ENCODE peak calls at places on chromosomes 1 and 21, in four cellular contexts. S, A, U and D are unnamed samples.

GRCh38 chr1:171998711-171999110 is 157.4 kb downstream of the DNM3 start:
- DNase-seq in A (no peak), U (no peak), S (no peak), D (peak)

GRCh38 chr1:22625262-22625925 is 11.0 kb upstream of the C1QA start:
- DNase-seq in S (no peak), U (no peak), A (no peak), D (no peak)

GRCh38 chr1:41418868-41419583 is 57.8 kb downstream of the FOXO6 start:
- DNase-seq in U (no peak), A (no peak), S (peak), D (peak)

GRCh38 chr1:58709540-58709939 is 9.7 kb upstream of the MYSM1 start:
- DNase-seq in U (no peak), S (no peak), A (no peak), D (no peak)

GRCh38 chr1:16233431-16233830 is 3.6 kb downstream of the CPLANE2 start:
- DNase-seq in A (no peak), U (no peak), S (no peak), D (no peak)

GRCh38 chr1:205376739-205377138 is 20.0 kb upstream of the KLHDC8A start:
- DNase-seq in U (no peak), S (peak), A (no peak), D (no peak)

GRCh38 chr1:29166291-29166878 is 15.3 kb downstream of the SRSF4 start:
- DNase-seq in A (no peak), S (no peak), U (no peak), D (no peak)

GRCh38 chr1:50796277-50796676 is 163.8 kb downstream of the FAF1 start:
- DNase-seq in S (no peak), A (no peak), U (peak), D (no peak)

GRCh38 chr1:30039354-30040080 is 683.9 kb downstream of the MATN1 start:
- DNase-seq in S (no peak), A (no peak), U (no peak), D (no peak)

GRCh38 chr1:1614204-1614953 is 921 bp upstream of the MIB2 start:
- DNase-seq in U (peak), S (no peak), A (no peak), D (peak)

GRCh38 chr1:53890522-53890941 is 935 bp upstream of the YIPF1 start:
- DNase-seq in U (no peak), S (no peak), A (no peak), D (no peak)

GRCh38 chr1:194181845-194182244 is 995.4 kb upstream of the B3GALT2 start:
- DNase-seq in U (no peak), S (no peak), A (no peak), D (no peak)

GRCh38 chr21:42305707-42306147 is 9.5 kb downstream of the TFF3 start:
- DNase-seq in U (no peak), A (no peak), S (no peak), D (no peak)

GRCh38 chr1:36088577-36089392 is at the start of gene ADPRS:
- DNase-seq in U (peak), S (peak), A (peak), D (peak)

GRCh38 chr1:44620072-44620471 is 54.2 kb downstream of the TMEM53 start:
- DNase-seq in S (no peak), U (no peak), A (no peak), D (no peak)

GRCh38 chr1:16241116-16241763 is 4.3 kb upstream of the CPLANE2 start:
- DNase-seq in U (no peak), S (no peak), A (no peak), D (no peak)

GRCh38 chr21:42234464-42235241 is 15.7 kb downstream of the ABCG1 start:
- DNase-seq in S (peak), U (peak), A (no peak), D (peak)

GRCh38 chr21:35232545-35233176 is 183.6 kb upstream of the RUNX1 start:
- DNase-seq in U (peak), S (peak), A (no peak), D (peak)

GRCh38 chr21:16708431-16708830 is 804.4 kb upstream of the CXADR start:
- DNase-seq in S (no peak), U (no peak), A (no peak), D (peak)

GRCh38 chr1:188689542-188689941 is 1788.1 kb downstream of the BRINP3 start:
- DNase-seq in S (peak), U (no peak), A (no peak), D (peak)

GRCh38 chr1:16984717-16985116 is 4.3 kb upstream of the MFAP2 start:
- DNase-seq in S (no peak), A (no peak), U (no peak), D (peak)

GRCh38 chr1:225747566-225747965 is 30.1 kb upstream of the SRP9 start:
- DNase-seq in A (no peak), S (no peak), U (no peak), D (no peak)

GRCh38 chr1:153578490-153578889 is 12.8 kb upstream of the S100A2 start:
- DNase-seq in A (no peak), S (no peak), U (no peak), D (peak)

DNA sequence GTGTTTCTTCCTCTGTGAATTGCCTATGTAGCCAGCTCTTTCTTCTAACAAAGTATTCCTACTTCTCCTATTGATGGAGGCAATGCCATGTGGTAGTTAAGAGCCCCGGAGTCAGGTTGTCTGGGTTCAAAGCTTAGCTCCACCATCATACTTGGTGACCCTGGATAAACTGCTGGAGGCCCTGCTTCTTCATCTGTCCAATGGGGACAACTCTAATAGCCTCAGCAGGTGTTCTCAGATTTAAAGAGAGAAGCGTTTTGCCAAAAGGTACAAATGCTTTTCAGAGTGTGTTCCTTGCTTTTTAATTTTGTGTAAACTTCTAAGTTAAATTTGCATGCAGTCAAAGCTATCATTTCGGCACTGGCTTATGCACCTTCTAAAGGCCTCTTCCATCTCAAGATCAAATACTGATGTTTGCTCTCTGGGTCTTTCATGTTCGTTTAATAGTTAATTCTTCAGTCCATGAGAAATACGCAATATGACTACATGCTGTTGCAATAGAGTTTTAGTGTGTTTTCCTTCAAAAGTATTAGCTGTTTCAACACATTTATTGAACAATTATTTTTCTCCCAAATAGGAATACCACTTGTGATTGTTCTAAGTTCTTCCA is 75.8 kb downstream of the CAPZB start:
- DNase-seq in U (no peak), A (no peak), S (no peak), D (no peak)
- TF ChIP-seq ELK1 in U (no peak), A (no peak), S (no peak), D (no peak)

DNA sequence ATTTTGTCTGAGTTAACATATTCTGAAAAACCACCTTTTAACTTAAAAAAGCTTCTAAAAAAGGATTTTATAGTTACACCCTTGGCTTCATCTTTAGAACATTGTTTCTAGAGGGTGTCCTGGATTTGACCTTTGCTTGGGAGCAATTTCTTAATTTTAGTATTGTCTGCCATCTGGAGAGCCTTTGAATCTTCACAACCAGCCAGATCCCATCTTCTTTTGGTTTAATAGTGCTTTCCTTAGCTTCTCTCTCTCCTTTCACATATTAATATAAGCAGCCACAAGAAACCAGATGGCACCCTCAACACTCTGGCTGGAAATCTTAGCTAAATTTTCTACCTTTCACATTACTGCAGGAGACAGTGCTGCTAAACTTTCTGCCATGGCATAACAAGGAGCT is 76.5 kb upstream of the TSPAN2 start:
- DNase-seq in U (no peak), A (no peak), S (no peak), D (no peak)
- TF ChIP-seq ELK1 in U (no peak), A (no peak), S (no peak), D (no peak)

DNA sequence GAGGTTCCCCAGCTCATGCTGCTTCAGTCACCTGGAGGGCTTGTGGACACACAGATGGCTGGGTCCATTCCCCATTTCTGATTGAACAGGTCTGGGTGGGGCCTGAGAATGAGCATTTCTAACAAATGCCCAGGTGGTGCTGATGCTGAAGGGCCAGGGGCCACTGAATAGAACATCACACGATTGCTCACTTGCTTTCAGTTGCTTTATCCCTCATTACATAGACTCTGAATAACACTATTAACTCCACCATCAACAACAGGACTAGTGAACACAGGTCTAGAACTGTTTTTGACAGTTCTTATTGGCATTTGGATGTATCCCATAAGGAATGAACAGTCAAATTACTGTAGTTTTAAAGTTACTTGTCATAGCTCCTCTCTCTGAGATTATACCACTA is 12.1 kb downstream of the TRAPPC10 start:
- DNase-seq in S (no peak), U (no peak), A (no peak), D (no peak)
- TF ChIP-seq ELK1 in S (no peak), U (no peak), A (no peak), D (no peak)

GRCh38 chr21:36798461-36798860 is 99.5 kb downstream of the SIM2 start:
- DNase-seq in U (no peak), S (no peak), A (no peak), D (no peak)
- TF ChIP-seq ELK1 in U (no peak), S (no peak), A (no peak), D (no peak)

DNA sequence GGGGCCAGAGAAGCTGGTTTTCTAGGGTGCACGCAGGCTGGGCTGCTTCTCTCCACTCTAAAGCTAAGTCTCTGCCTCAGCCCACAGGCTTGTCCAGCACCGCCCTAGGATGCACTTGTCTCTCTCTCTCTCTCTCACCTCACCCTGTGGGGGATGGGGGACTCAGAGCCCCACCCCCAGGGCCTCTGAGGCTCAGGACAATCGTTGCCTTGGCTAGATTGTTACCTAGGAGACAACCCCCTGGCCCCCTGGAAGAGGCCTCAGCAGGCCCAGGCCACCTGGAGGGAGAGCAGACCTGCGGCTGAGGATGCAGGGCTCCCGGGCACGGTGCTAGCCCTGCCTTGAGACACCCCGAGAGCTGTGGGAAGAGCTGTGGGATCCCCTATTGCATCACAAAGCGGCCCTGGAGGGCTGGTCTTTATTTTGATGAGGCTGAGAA is at the start of gene ACTRT2:
- DNase-seq in U (no peak), A (no peak), S (no peak), D (no peak)
- TF ChIP-seq ELK1 in U (no peak), A (no peak), S (no peak), D (no peak)

DNA sequence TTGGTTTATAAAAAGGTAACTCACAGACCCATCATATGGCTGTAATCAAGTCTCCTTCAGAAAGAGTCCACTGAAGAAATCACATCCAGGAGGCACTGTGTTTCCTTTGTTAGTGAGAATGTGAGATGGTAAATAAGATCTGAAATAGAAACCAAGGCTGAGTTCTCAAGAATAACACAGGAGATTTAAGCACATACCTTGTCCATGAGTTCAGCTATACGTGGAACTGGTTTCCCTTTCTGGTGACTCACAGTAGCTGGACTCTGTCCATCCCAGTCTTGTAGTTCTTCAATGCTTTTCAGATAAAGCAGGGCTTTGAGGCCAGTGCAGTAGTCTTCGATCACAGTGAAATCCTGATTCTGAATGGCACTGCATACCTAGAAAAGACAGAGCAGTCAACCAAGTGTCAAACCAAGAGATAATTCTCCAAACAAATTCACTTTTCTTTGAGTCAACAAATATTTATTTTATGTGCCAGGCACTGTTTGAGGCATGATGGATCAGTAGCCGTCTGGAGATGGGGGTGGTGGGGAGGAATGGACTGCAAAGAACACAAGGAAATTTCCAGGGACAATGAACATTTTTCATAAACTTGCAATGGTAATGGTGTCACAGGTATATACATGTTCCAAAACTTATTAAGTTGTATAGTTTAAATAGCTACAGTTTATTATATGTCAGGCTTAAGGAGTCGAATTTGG is 471.4 kb downstream of the PTBP2 start:
- DNase-seq in S (peak), U (no peak), A (no peak), D (peak)
- TF ChIP-seq ELK1 in S (no peak), U (no peak), A (no peak), D (no peak)

DNA sequence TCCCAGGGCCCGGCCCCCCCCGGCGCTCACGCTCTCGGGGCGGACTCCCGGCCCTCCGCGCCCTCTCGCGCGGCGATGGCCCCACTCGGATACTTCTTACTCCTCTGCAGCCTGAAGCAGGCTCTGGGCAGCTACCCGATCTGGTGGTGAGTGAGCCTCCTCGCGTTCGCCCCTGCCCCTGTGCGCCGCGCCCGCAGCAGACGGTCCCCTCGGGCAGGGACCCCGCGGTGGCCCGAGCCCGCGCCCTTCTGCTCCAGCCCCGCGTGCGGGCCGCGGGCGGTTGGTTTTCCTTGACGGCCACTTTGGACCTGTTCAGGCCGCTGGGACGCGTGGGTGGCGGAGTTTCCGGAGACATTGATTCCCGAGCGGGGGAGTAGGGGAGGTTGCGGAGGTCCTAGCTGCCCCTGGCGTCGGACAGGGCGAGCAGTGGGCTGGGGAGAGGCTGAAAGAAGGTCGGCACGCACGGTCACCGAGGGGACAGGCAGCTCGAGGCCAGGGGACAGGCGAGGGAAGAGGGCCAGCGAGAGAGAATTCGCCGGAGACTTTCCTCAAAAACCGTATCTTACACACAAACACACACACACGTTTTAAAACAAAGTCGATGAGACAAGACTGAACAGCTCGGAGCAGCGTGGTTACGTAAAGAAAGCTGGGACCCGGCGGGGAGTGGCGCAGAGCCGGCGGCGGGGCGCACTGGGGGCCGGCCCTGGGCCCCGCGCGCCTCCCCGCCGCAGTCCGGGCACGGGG is 429 bp downstream of the WNT3A start:
- DNase-seq in S (no peak), U (peak), A (no peak), D (no peak)
- TF ChIP-seq ELK1 in S (no peak), U (no peak), A (no peak), D (no peak)

DNA sequence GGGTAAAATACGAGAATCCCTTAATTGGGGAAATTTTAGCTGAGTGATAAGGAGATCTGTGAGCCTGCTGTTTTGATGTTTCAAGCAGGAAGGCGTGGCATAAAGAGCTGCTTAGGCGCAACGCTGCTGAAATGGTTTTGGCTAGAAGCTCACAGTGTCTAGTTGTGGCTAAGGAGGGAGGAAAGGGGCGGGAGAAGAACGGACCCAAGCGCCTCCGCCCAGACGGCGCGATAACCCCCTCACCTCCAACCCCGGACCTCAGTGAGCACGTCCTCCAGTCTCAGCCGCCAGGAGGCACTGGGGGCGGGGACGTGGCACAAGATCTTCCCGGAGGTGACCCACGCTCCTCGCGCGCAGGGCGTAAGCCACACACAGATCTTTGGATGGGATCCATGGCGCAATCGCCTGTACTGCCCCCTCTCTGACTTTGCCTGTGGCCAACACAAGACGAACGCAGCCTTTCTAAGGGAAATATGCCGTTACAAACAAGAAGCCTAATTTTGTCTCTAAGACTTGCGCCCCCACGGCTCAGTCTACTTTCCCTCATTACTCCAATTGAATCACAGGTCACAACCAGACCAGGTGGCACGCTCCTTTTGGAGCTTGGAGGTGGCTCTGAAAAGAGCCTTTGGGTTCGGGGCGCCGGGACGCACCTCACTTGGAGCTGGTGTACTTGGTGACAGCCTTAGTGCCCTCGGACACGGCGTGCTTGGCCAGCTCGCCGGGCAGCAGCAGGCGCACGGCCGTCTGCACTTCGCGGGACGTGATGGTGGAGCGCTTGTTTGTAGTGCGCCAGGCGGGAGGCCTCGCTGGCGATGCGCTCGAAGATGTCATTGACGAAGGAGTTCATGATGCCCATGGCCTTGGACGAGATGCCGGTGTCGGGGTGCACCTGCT is 23.4 kb upstream of the RNF187 start:
- DNase-seq in S (peak), A (no peak), U (peak), D (peak)
- TF ChIP-seq ELK1 in S (no peak), A (no peak), U (no peak), D (no peak)

DNA sequence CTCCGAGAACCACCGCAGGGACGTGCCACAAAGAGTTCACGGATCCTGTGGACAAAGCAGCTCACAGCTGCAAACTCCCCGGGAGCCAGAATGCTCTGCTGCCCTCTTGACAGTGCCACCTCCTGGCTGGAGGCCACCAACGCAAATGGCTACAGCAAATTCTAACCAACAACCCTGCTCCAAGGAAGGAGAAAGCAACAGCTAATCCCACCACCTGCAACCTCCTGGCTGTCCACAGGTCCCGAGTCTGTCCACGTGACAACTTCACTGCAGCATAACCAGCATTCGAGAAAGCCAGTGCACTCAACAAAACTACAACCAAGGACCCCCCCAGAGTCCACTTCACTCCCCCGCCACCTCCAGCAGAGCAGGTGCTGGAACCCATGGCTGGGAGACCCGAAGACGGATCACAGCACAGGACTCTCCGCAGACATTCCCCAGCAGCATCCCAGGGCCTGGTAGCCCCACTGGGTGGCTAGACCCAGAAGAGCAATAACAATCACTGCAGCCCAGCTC is 17.3 kb downstream of the POFUT2 start:
- DNase-seq in A (no peak), U (no peak), S (peak), D (no peak)
- TF ChIP-seq ELK1 in A (no peak), U (no peak), S (no peak), D (no peak)